ENCODE peak calls at places on chromosomes 13 and 19, in nine cellular contexts. Z, G, K, I, E, H, L, M and U are unnamed samples.

GRCh38 chr13:94431987-94432386 is 47.5 kb downstream of the DCT start:
- ATAC-seq in G (no peak), H (no peak), E (no peak), M (no peak), Z (no peak), L (no peak), K (no peak), I (no peak), U (no peak)

GRCh38 chr13:45367358-45367757 is 26.4 kb upstream of the TPT1 start:
- ATAC-seq in I (peak; percentile 100), K (no peak), H (no peak), L (no peak), G (peak; percentile 85), E (peak; percentile 95), Z (no peak), M (no peak), U (peak; percentile 100)

GRCh38 chr13:99523838-99524237 is 22.6 kb downstream of the TM9SF2 start:
- ATAC-seq in M (no peak), Z (no peak), K (no peak), G (no peak), H (no peak), I (no peak), E (no peak), L (no peak), U (no peak)

GRCh38 chr13:99657848-99658265 is 156.6 kb downstream of the TM9SF2 start:
- ATAC-seq in Z (peak; percentile 80), M (no peak), L (peak; percentile 57), I (peak; percentile 44), G (peak; percentile 5), H (peak; percentile 63), K (no peak), E (peak; percentile 12), U (peak; percentile 35)

GRCh38 chr13:111115841-111116500 is 861 bp downstream of the ARHGEF7 start:
- ATAC-seq in I (no peak), M (peak; percentile 34), L (peak; percentile 44), Z (peak; percentile 81), K (peak; percentile 80), E (peak; percentile 57), H (peak; percentile 91), G (peak; percentile 52), U (no peak)

GRCh38 chr19:58450836-58451357 is 525 bp upstream of the ZNF324B start:
- ATAC-seq in K (peak; percentile 41), I (peak; percentile 18), E (peak; percentile 50), H (no peak), G (peak; percentile 63), L (no peak), M (no peak), Z (no peak), U (peak; percentile 2)

GRCh38 chr19:50549059-50549926 is 18.9 kb downstream of the LRRC4B start:
- ATAC-seq in I (no peak), G (no peak), E (no peak), H (no peak), M (no peak), K (no peak), L (no peak), Z (no peak), U (no peak)

GRCh38 chr13:58051807-58052375 is 420.3 kb downstream of the PCDH17 start:
- ATAC-seq in K (no peak), H (no peak), I (no peak), L (peak; percentile 41), E (no peak), M (no peak), G (no peak), Z (no peak), U (peak; percentile 27)

GRCh38 chr19:50823389-50824042 is at the start of gene KLK1:
- ATAC-seq in G (peak; percentile 70), H (no peak), I (no peak), L (no peak), Z (peak; percentile 19), M (no peak), K (no peak), E (peak; percentile 74), U (peak; percentile 4)

GRCh38 chr19:1224047-1224825 is 13.6 kb downstream of the CBARP start:
- ATAC-seq in L (no peak), K (no peak), I (no peak), E (no peak), M (no peak), H (no peak), Z (no peak), G (no peak), U (no peak)

GRCh38 chr13:60230593-60230992 is 66.9 kb upstream of the DIAPH3 start:
- ATAC-seq in Z (no peak), I (no peak), E (no peak), G (no peak), H (no peak), M (no peak), K (no peak), L (no peak), U (no peak)

GRCh38 chr13:44396963-44397580 is 23.4 kb downstream of the SERP2 start:
- ATAC-seq in K (peak; percentile 60), I (no peak), G (peak; percentile 29), H (peak; percentile 91), Z (peak; percentile 85), L (no peak), M (peak; percentile 50), E (no peak), U (no peak)

GRCh38 chr19:51097166-51097736 is 11.0 kb downstream of the CTU1 start:
- ATAC-seq in L (no peak), G (peak; percentile 79), K (peak; percentile 77), I (peak; percentile 72), E (peak; percentile 79), Z (peak; percentile 61), M (no peak), H (peak; percentile 65), U (peak; percentile 68)

GRCh38 chr19:3868770-3869456 is at the start of gene ZFR2:
- ATAC-seq in K (no peak), M (no peak), L (no peak), H (no peak), E (no peak), Z (no peak), I (peak; percentile 23), G (no peak), U (peak; percentile 20)

GRCh38 chr13:110454956-110455355 is 106.6 kb downstream of the RAB20 start:
- ATAC-seq in I (no peak), Z (peak; percentile 54), M (no peak), H (peak; percentile 12), G (no peak), K (peak; percentile 5), E (peak; percentile 5), L (no peak), U (no peak)

GRCh38 chr19:27774827-27775226 is 1438.1 kb downstream of the UQCRFS1 start:
- ATAC-seq in E (no peak), K (no peak), L (no peak), Z (no peak), H (no peak), I (peak; percentile 57), G (no peak), M (no peak), U (no peak)

GRCh38 chr13:95059306-95059705 is 241.9 kb downstream of the ABCC4 start:
- ATAC-seq in E (no peak), K (no peak), I (no peak), M (no peak), L (no peak), H (no peak), Z (no peak), G (no peak), U (no peak)

GRCh38 chr19:39692166-39692565 is 12.1 kb upstream of the LGALS14 start:
- ATAC-seq in I (no peak), L (no peak), M (no peak), K (no peak), G (no peak), Z (no peak), H (no peak), E (no peak), U (no peak)

GRCh38 chr13:27997904-27998522 is 9.5 kb upstream of the URAD start:
- ATAC-seq in Z (peak; percentile 90), I (peak; percentile 76), E (peak; percentile 77), K (peak; percentile 62), H (peak; percentile 63), M (no peak), G (peak; percentile 88), L (no peak), U (peak; percentile 70)

GRCh38 chr19:12774588-12775555 is at the start of gene HOOK2:
- ATAC-seq in H (no peak), K (peak; percentile 43), M (no peak), G (peak; percentile 75), Z (no peak), I (peak; percentile 15), E (peak; percentile 81), L (no peak), U (peak; percentile 29)

GRCh38 chr13:25528266-25528665 is 156.5 kb downstream of the ATP8A2 start:
- ATAC-seq in Z (no peak), K (no peak), M (no peak), L (no peak), I (no peak), E (no peak), G (no peak), H (no peak), U (no peak)